ENCODE peak calls at places on chromosomes 13 and 19, in six cellular contexts. X is stomach, Q is neural progenitor cell, D is heart left ventricle, S is tibial nerve, Z is aorta. R is an unnamed sample. For H3K4me1, the result is how much of the 10 kb centered on the place peaks cover.

GRCh38 chr19:51020988-51021651 is 1.6 kb upstream of the KLK10 start:
- DNase-seq in X (peak), Q (peak), D (no peak), S (no peak), Z (peak), R (no peak)

GRCh38 chr13:46831588-46832194 is 34.7 kb upstream of the ESD start:
- DNase-seq in X (no peak), Q (peak), D (no peak), S (no peak), Z (no peak), R (peak)

GRCh38 chr13:70544706-70545105 is 436.5 kb upstream of the KLHL1 start:
- DNase-seq in X (no peak), Q (no peak), D (no peak), S (no peak), Z (no peak), R (no peak)

GRCh38 chr13:77751513-77752456 is 54.3 kb downstream of the SLAIN1 start:
- DNase-seq in X (no peak), Q (peak), D (peak), S (no peak), Z (no peak), R (no peak)

GRCh38 chr13:33285420-33286124 is at the start of gene STARD13:
- DNase-seq in X (peak), Q (peak), D (peak), S (peak), Z (peak), R (peak)

GRCh38 chr13:73056054-73056962 is 2.5 kb upstream of the KLF5 start:
- DNase-seq in X (no peak), Q (peak), D (no peak), S (no peak), Z (no peak), R (no peak)

GRCh38 chr19:57664269-57665127 is 4.2 kb upstream of the ZSCAN4 start:
- DNase-seq in X (peak), Q (peak), D (peak), S (no peak), Z (peak), R (peak)

GRCh38 chr19:54325194-54325621 is 12.2 kb upstream of the LILRA5 start:
- DNase-seq in X (no peak), Q (peak), D (no peak), S (no peak), Z (no peak), R (peak)

GRCh38 chr13:67438465-67438864 is 208.3 kb upstream of the PCDH9 start:
- DNase-seq in X (no peak), Q (peak), D (no peak), S (no peak), Z (no peak), R (no peak)

GRCh38 chr19:43594710-43595604 is 977 bp downstream of the IRGQ start:
- DNase-seq in X (peak), Q (peak), D (no peak), S (no peak), Z (peak), R (peak)

GRCh38 chr13:80276371-80277289 is 64.3 kb downstream of the SPRY2 start:
- DNase-seq in X (no peak), Q (peak), D (peak), S (no peak), Z (no peak), R (no peak)

GRCh38 chr13:107231941-107232340 is 664.0 kb upstream of the ARGLU1 start:
- DNase-seq in X (no peak), Q (no peak), D (no peak), S (no peak), Z (no peak), R (no peak)

GRCh38 chr13:29583073-29583785 is 12.3 kb downstream of the SLC7A1 start:
- DNase-seq in X (no peak), Q (no peak), D (no peak), S (no peak), Z (no peak), R (no peak)

GRCh38 chr19:10270180-10270615 is 722 bp upstream of the ICAM1 start:
- DNase-seq in X (peak), Q (peak), D (peak), S (peak), Z (peak), R (peak)

GRCh38 chr19:40549007-40549708 is 27.5 kb upstream of the SHKBP1 start:
- DNase-seq in X (peak), Q (peak), D (peak), S (no peak), Z (peak), R (peak)

GRCh38 chr19:3668331-3669133 is 31.7 kb downstream of the PIP5K1C start:
- DNase-seq in X (no peak), Q (no peak), D (no peak), S (no peak), Z (no peak), R (no peak)

GRCh38 chr13:111283457-111283856 is 37.0 kb upstream of the TEX29 start:
- DNase-seq in X (no peak), Q (no peak), D (no peak), S (no peak), Z (no peak), R (no peak)

GRCh38 chr13:80141114-80141849 is 199.6 kb downstream of the SPRY2 start:
- DNase-seq in X (peak), Q (peak), D (peak), S (no peak), Z (peak), R (no peak)

GRCh38 chr13:40355126-40355719 is 311.2 kb downstream of the FOXO1 start:
- DNase-seq in X (no peak), Q (no peak), D (no peak), S (no peak), Z (no peak), R (no peak)

GRCh38 chr13:40272776-40273139 is 393.7 kb downstream of the FOXO1 start:
- DNase-seq in X (no peak), Q (no peak), D (no peak), S (no peak), Z (no peak), R (no peak)

GRCh38 chr19:6822311-6822670 is 49.8 kb downstream of the VAV1 start:
- DNase-seq in X (no peak), Q (no peak), D (no peak), S (no peak), Z (peak), R (no peak)

GRCh38 chr13:109297628-109298027 is 488.8 kb downstream of the IRS2 start:
- DNase-seq in X (no peak), Q (no peak), D (no peak), S (no peak), Z (no peak), R (no peak)

GRCh38 chr19:18204394-18205179 is 745 bp upstream of the RAB3A start:
- DNase-seq in X (peak), Q (peak), D (no peak), S (no peak), Z (no peak), R (peak)

GRCh38 chr13:57634829-57635165 is 3.3 kb downstream of the PCDH17 start:
- DNase-seq in X (no peak), Q (peak), D (peak), S (no peak), Z (no peak), R (no peak)

DNA sequence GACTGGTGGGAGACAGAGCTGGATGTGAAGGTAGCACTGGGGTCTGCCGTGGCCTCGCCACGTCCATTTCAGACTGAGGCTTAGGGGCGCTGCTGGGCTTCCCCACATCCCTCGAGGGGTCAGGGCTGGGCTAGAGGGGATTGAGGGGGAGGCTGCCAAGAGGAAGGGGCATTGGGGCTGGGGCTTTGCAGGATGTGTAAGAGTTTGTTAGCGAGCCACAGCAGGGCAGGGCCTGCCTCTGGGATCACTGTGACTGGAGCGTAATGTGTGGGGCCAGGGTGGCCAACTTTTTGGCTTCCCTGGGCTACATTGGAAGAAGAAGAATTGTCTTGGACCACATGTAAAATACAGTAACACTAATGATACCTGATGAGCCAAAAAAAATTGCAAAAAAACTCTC is 14.1 kb downstream of the ARID3A start:
- DNase-seq in X (no peak), Q (no peak), D (no peak), S (no peak), Z (no peak), R (no peak)
- H3K4me1 ChIP-seq in X (under half), Q (under half), D (under half), S (under half), Z (under half), R (under half)

GRCh38 chr19:29636553-29637325 is 28.5 kb upstream of the PLEKHF1 start:
- DNase-seq in X (no peak), Q (no peak), D (no peak), S (no peak), Z (no peak), R (no peak)
- H3K4me1 ChIP-seq in X (under half), Q (under half), D (under half), S (under half), Z (under half), R (under half)

DNA sequence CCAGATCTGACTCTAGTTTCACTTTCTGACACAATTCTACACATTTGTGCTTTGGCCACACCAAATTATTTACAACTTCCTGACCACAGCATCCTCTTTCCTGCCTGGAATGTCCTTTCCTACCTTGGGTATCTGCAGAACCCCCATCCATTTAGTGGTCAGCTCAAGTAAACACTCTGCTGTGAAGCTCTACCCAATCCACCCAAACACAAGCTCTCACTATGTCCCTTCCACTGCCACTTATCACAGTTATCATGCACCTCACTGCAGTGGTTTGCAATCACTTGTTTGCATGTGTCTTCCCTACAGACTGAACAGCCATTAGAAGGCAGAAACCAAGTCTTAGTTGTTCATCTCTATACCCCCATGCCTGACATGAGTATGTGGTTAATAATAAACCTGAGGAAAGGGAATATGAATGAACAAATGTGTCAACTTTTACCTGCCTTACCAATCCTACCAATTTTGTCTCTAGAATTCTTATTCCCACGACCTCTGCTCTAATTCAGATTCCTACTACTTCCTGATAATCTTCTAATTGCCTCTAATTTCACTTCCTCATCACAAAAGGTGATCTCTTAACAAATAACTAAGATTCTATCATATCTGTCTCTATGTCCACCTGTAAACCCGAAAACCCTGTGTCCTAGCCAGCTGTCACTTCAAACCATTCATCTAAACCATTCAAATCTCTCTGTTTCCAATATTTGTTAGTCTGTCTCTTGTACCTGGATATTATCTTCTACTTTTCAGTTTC is 25.1 kb downstream of the LNX2 start:
- DNase-seq in X (no peak), Q (no peak), D (no peak), S (no peak), Z (no peak), R (no peak)
- H3K4me1 ChIP-seq in X (under half), Q (under half), D (half or more), S (under half), Z (under half), R (under half)

DNA sequence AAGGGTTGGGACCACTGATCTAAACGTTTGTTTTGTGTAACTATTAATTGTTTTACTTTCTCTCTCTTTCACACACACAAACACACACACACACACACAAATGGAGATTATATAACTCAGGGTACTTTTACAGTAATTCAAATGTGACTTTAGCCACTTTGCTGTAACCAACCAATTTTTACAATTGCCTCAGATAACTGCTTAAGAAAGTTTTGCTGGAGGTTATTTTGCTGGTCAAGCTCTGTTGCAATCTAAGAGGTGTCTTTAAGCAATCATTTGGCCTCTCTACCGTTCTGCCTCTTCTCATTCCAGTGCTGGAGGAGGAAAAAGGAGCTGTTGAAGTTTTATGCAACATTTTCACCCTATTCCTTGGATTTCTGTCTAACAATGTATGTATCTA is 63.0 kb downstream of the TBC1D4 start:
- DNase-seq in X (no peak), Q (no peak), D (no peak), S (no peak), Z (no peak), R (no peak)
- H3K4me1 ChIP-seq in X (under half), Q (under half), D (half or more), S (under half), Z (under half), R (under half)

GRCh38 chr19:46349311-46349993 is 2.6 kb downstream of the PPP5C start:
- DNase-seq in X (no peak), Q (no peak), D (no peak), S (no peak), Z (peak), R (peak)
- H3K4me1 ChIP-seq in X (under half), Q (under half), D (half or more), S (under half), Z (under half), R (under half)

GRCh38 chr19:862529-863304 is 3.3 kb downstream of the CFD start:
- DNase-seq in X (peak), Q (peak), D (peak), S (peak), Z (peak), R (peak)
- H3K4me1 ChIP-seq in X (under half), Q (under half), D (under half), S (under half), Z (under half), R (under half)

GRCh38 chr19:1652471-1653299 is at the start of gene TCF3:
- DNase-seq in X (peak), Q (peak), D (peak), S (peak), Z (peak), R (peak)
- H3K4me1 ChIP-seq in X (under half), Q (under half), D (under half), S (under half), Z (under half), R (under half)

GRCh38 chr19:1248454-1249297 is at the start of gene MIDN:
- DNase-seq in X (peak), Q (peak), D (peak), S (no peak), Z (peak), R (peak)

GRCh38 chr19:1251233-1251502 is 2.8 kb downstream of the MIDN start:
- DNase-seq in X (peak), Q (peak), D (no peak), S (peak), Z (peak), R (no peak)

GRCh38 chr19:1250374-1251232 is 2.2 kb downstream of the MIDN start:
- DNase-seq in X (no peak), Q (peak), D (peak), S (no peak), Z (no peak), R (peak)

GRCh38 chr19:1249298-1249989 is 1.1 kb downstream of the MIDN start:
- DNase-seq in X (peak), Q (peak), D (peak), S (peak), Z (peak), R (peak)

GRCh38 chr19:1249990-1250298 is 1.6 kb downstream of the MIDN start:
- DNase-seq in X (no peak), Q (no peak), D (no peak), S (no peak), Z (no peak), R (no peak)
- H3K4me1 ChIP-seq in X (half or more), Q (under half), D (half or more), S (under half), Z (under half), R (under half)

DNA sequence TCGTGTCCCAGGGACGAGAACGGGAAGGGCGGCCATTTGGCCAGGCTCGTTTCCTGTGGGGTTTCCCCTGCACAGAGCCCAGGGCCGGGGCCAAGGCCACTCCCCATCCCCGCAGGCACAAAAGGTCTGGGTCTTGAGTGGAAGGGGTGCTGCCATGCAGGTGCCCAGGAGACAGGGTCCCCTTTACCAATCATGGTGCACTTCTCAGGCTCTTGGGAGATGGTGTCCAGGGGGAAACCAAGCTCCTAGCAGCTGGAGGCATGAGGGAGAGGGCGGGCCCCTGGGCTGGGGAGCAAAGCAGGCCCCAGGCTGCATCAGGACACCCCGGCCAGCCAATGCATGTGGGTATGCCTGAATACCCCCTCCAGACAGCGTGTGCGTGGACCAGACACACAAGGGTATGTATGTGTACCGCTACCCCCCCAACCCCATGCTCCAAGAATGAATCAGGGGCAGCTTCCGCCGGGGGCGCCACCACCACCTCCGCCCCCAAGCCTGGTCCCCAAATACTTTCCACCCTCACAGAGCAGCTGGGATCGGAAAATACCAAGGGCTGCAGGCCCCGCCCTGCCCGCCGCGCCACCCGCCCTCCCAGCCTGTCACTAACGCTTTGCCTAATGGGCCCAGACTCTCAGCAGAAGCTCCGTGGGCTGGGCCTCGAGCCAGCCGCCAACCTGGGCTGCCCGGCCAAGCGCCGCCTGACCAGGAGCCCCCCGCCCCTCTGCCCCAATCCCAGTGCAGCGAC is 37.6 kb upstream of the NANOS3 start:
- DNase-seq in X (peak), Q (peak), D (peak), S (peak), Z (peak), R (peak)
- H3K4me1 ChIP-seq in X (half or more), Q (under half), D (half or more), S (under half), Z (under half), R (under half)

R was measured in Peyer's patch.